ENCODE peak calls at places on chromosomes 13 and 19, in nine cellular contexts. N is ovary, I is testis, M is coronary artery, L is AG09309, V is mucosa of descending colon, D is tibial nerve, A is H7, Y is uterus. G is an unnamed sample.

GRCh38 chr19:29329460-29330134 is 116.6 kb upstream of the UQCRFS1 start:
- DNase-seq in D (no peak), A (peak), L (no peak), Y (no peak), I (no peak), N (no peak), M (no peak), V (no peak), G (peak)

GRCh38 chr19:34497112-34497805 is 15.7 kb downstream of the WTIP start:
- DNase-seq in I (no peak), Y (no peak), M (no peak), A (peak), D (no peak), V (no peak), N (no peak), L (no peak), G (no peak)

GRCh38 chr13:26571518-26571917 is 14.0 kb downstream of the WASF3 start:
- DNase-seq in V (no peak), I (no peak), M (no peak), L (no peak), A (no peak), N (no peak), D (no peak), Y (no peak), G (no peak)

GRCh38 chr19:44657211-44657921 is 13.7 kb downstream of the PVR start:
- DNase-seq in L (no peak), M (no peak), Y (peak), D (peak), N (peak), A (peak), V (peak), I (peak), G (peak)

GRCh38 chr13:89514534-89515312 is 1832.8 kb upstream of the MIR17HG start:
- DNase-seq in A (no peak), M (no peak), Y (no peak), I (no peak), V (no peak), D (no peak), L (no peak), N (no peak), G (peak)

GRCh38 chr13:44763604-44764311 is 187.6 kb upstream of the TSC22D1 start:
- DNase-seq in D (peak), Y (no peak), V (peak), M (no peak), I (no peak), A (no peak), L (no peak), N (no peak), G (peak)

GRCh38 chr19:33678796-33679195 is 57.0 kb downstream of the CHST8 start:
- DNase-seq in M (no peak), A (no peak), Y (no peak), L (no peak), D (no peak), N (no peak), V (no peak), I (peak), G (peak)

GRCh38 chr13:22926176-22927007 is 254.4 kb upstream of the SGCG start:
- DNase-seq in V (peak), L (no peak), D (peak), A (peak), N (peak), I (peak), M (no peak), Y (peak), G (peak)

GRCh38 chr13:79880820-79881219 is 399.9 kb downstream of the NDFIP2 start:
- DNase-seq in I (no peak), N (no peak), L (no peak), D (no peak), M (no peak), A (no peak), Y (no peak), V (no peak), G (no peak)

GRCh38 chr13:25699056-25699455 is 327.3 kb downstream of the ATP8A2 start:
- DNase-seq in M (no peak), A (no peak), L (no peak), V (no peak), D (no peak), I (no peak), Y (no peak), N (no peak), G (peak)

GRCh38 chr13:24921003-24921402 is 157.0 kb downstream of the RNF17 start:
- DNase-seq in Y (no peak), A (no peak), D (no peak), V (no peak), M (no peak), N (no peak), I (no peak), L (no peak), G (no peak)

GRCh38 chr13:37306778-37307544 is 201.5 kb upstream of the CSNK1A1L start:
- DNase-seq in V (no peak), M (no peak), I (no peak), D (no peak), N (no peak), A (no peak), L (peak), Y (no peak), G (no peak)

GRCh38 chr13:40514797-40515196 is 151.6 kb downstream of the FOXO1 start:
- DNase-seq in Y (no peak), D (no peak), N (no peak), V (no peak), L (no peak), I (no peak), A (no peak), M (no peak), G (no peak)

GRCh38 chr19:18091217-18091608 is 4.5 kb upstream of the IL12RB1 start:
- DNase-seq in Y (no peak), M (no peak), I (peak), V (peak), L (no peak), N (no peak), A (peak), D (peak), G (peak)

GRCh38 chr13:94731028-94731427 is 18.7 kb upstream of the SOX21 start:
- DNase-seq in V (no peak), M (no peak), Y (no peak), A (no peak), N (no peak), I (no peak), D (no peak), L (no peak), G (no peak)

GRCh38 chr19:7292950-7293794 is 1.0 kb downstream of the INSR start:
- DNase-seq in I (peak), N (peak), D (no peak), A (peak), V (peak), Y (peak), L (no peak), M (peak), G (peak)

GRCh38 chr13:48582086-48582485 is 49.2 kb upstream of the RCBTB2 start:
- DNase-seq in L (no peak), I (no peak), A (no peak), M (no peak), D (no peak), Y (no peak), V (no peak), N (no peak), G (no peak)

GRCh38 chr19:16447015-16447384 is 24.8 kb downstream of the EPS15L1 start:
- DNase-seq in V (peak), D (peak), I (peak), N (peak), Y (peak), L (peak), A (no peak), M (peak), G (peak)

GRCh38 chr19:42352216-42352892 is 26.9 kb downstream of the MEGF8 start:
- DNase-seq in M (no peak), V (no peak), N (no peak), Y (no peak), D (no peak), A (peak), L (no peak), I (no peak), G (no peak)

GRCh38 chr19:13629687-13630357 is 123.5 kb upstream of the CACNA1A start:
- DNase-seq in V (no peak), N (no peak), I (no peak), A (no peak), M (no peak), Y (no peak), L (peak), D (no peak), G (no peak)

GRCh38 chr13:30058429-30058828 is 208.0 kb upstream of the UBL3 start:
- DNase-seq in Y (no peak), I (no peak), L (no peak), V (no peak), M (no peak), D (no peak), A (no peak), N (no peak), G (no peak)

DNA sequence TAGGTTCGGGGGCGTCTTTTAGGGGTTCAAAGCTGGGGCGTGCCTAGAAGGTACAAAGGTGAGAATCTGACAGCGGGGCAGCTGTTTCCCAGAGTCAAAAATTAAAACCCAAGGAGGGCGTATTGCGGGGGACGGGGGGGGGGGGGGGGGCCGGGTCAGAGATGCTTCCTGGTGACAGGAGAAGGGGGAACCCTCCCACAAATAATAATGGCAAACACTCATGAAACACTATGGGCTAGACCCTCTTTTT is 651 bp downstream of the PAK4 start:
- DNase-seq in Y (no peak), V (no peak), L (no peak), I (no peak), N (no peak), A (no peak), D (no peak), M (no peak), G (no peak)
- H3K4me3 ChIP-seq in Y (peak), V (peak), L (peak), I (peak), N (peak), A (peak), D (peak), M (peak), G (peak)

DNA sequence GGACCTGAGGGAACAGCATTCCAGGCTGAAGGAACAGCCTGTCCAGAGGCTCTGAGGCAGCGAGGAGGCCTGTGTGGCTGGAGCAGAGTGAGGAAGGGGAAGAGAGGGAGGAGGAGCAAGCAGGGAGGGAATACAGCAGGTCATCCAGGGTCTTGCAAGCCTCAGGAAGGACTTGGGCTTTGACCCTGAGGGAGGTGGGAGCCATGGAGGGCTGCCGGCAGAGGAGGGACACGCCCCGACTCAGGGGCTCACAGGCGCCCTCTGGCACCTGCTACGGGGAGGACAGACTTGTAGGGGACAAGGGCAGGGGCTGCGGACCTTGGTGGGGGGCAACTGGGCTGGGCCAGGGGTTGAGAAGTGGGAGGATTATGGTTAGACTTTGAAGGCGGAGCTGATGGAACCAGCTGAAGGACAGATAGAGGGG is 4.7 kb downstream of the TINCR start:
- DNase-seq in V (no peak), Y (no peak), L (no peak), N (no peak), A (peak), I (no peak), M (no peak), D (no peak), G (no peak)
- H3K4me3 ChIP-seq in V (no peak), Y (no peak), L (no peak), N (no peak), A (no peak), I (no peak), M (no peak), D (no peak), G (no peak)

GRCh38 chr19:23118400-23118799 is 1.6 kb downstream of the ZNF730 start:
- DNase-seq in L (no peak), Y (no peak), N (no peak), I (no peak), A (peak), D (no peak), M (no peak), V (no peak), G (no peak)
- H3K4me3 ChIP-seq in L (no peak), Y (no peak), N (no peak), I (no peak), A (no peak), D (no peak), M (no peak), V (no peak), G (no peak)

DNA sequence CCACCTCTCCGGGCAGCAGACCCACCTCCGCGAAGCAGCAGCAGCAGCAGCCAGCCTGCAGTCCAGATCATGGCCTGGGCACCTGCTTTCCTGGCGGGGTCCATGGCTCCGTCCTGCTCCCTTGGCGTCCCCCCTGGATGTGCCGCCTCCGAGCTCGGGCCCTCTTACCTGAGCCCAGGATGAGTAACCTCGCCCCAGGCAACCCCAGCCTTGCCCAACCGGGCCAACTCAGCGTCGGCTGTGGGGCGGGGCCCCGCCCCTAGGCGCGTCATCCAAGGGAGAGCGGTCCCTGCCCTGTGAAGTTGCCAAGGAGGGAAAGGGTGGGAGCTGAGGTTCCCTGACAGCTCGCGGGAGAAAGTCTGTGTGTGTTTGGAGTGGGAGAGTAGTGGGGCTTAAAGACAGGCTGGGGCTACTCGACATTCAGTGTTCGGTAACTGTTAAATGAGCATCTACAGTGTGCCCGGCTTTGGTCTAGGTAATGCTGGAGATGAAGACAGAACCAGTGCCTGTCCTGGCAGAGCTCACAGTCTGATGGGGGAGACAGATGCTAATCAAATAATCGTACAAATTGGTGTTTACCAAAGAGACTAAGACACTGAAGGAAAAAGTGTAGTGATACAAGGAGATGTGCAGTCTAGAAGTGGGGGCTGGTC is at the start of gene LYPD3:
- DNase-seq in I (no peak), L (no peak), V (peak), A (peak), Y (peak), N (peak), M (no peak), D (no peak), G (peak)
- H3K4me3 ChIP-seq in I (peak), L (no peak), V (no peak), A (peak), Y (peak), N (peak), M (peak), D (peak), G (no peak)

GRCh38 chr13:78601124-78601885 is 2.0 kb downstream of the POU4F1 start:
- DNase-seq in L (no peak), A (peak), D (no peak), I (peak), V (no peak), N (no peak), Y (no peak), M (no peak), G (no peak)

GRCh38 chr13:78603240-78603947 is at the start of gene POU4F1:
- DNase-seq in V (peak), M (no peak), D (no peak), A (peak), Y (no peak), I (peak), L (no peak), N (no peak), G (no peak)

GRCh38 chr13:78602561-78603239 is 652 bp downstream of the POU4F1 start:
- DNase-seq in V (no peak), A (peak), D (no peak), I (peak), Y (no peak), N (no peak), L (no peak), M (no peak), G (no peak)

GRCh38 chr13:78600317-78600899 is 2.9 kb downstream of the POU4F1 start:
- DNase-seq in I (no peak), A (peak), V (no peak), N (no peak), L (no peak), Y (no peak), M (no peak), D (no peak), G (no peak)

GRCh38 chr13:78601886-78602560 is 1.3 kb downstream of the POU4F1 start:
- DNase-seq in M (no peak), L (no peak), N (no peak), Y (no peak), A (peak), D (no peak), I (no peak), V (no peak), G (no peak)
- H3K4me3 ChIP-seq in M (peak), L (no peak), N (no peak), Y (no peak), A (peak), D (peak), I (peak), V (no peak), G (no peak)

GRCh38 chr19:12330340-12330739 is 3.1 kb downstream of the ZNF563 start:
- DNase-seq in N (no peak), D (no peak), I (no peak), A (no peak), V (peak), M (no peak), L (no peak), Y (no peak), G (no peak)
- H3K4me3 ChIP-seq in N (no peak), D (no peak), I (no peak), A (no peak), V (no peak), M (no peak), L (no peak), Y (no peak), G (no peak)